ENCODE peak calls at places on chromosomes 13 and 19, in six cellular contexts. L is fibroblast of lung, X is body of pancreas, Q is mammary epithelial cell, Z is pancreas, H is adrenal gland. G is an unnamed sample. For H3K4me1, the result is how much of the 10 kb centered on the place peaks cover.

GRCh38 chr13:37129867-37130266 is 24.4 kb upstream of the CSNK1A1L start:
- DNase-seq in L (peak), X (no peak), Q (no peak), Z (no peak), H (no peak), G (no peak)

GRCh38 chr13:35675651-35676050 is 199.2 kb upstream of the MAB21L1 start:
- DNase-seq in L (no peak), X (no peak), Q (no peak), Z (no peak), H (no peak), G (no peak)

GRCh38 chr13:113897161-113897560 is 33.3 kb upstream of the GAS6 start:
- DNase-seq in L (peak), X (no peak), Q (peak), Z (no peak), H (peak), G (no peak)

GRCh38 chr19:11421607-11422098 is 2.5 kb upstream of the RGL3 start:
- DNase-seq in L (no peak), X (peak), Q (no peak), Z (peak), H (peak), G (no peak)

GRCh38 chr13:66076417-66076816 is 1153.7 kb downstream of the PCDH9 start:
- DNase-seq in L (peak), X (no peak), Q (no peak), Z (no peak), H (no peak), G (no peak)

GRCh38 chr19:40596608-40597328 is 4.4 kb upstream of the LTBP4 start:
- DNase-seq in L (peak), X (peak), Q (no peak), Z (peak), H (peak), G (no peak)

GRCh38 chr13:97254809-97255208 is 32.7 kb downstream of the MBNL2 start:
- DNase-seq in L (no peak), X (no peak), Q (peak), Z (no peak), H (no peak), G (no peak)

GRCh38 chr13:100892981-100893380 is 218.4 kb upstream of the TMTC4 start:
- DNase-seq in L (no peak), X (no peak), Q (no peak), Z (no peak), H (no peak), G (no peak)

GRCh38 chr19:2590630-2591399 is 111.7 kb downstream of the GNG7 start:
- DNase-seq in L (no peak), X (no peak), Q (no peak), Z (peak), H (no peak), G (no peak)

GRCh38 chr19:6822311-6822670 is 49.8 kb downstream of the VAV1 start:
- DNase-seq in L (no peak), X (no peak), Q (no peak), Z (no peak), H (no peak), G (no peak)

GRCh38 chr19:30556230-30556711 is 184.1 kb downstream of the ZNF536 start:
- DNase-seq in L (no peak), X (no peak), Q (no peak), Z (no peak), H (no peak), G (no peak)

GRCh38 chr19:14393303-14393702 is 12.1 kb downstream of the ADGRE5 start:
- DNase-seq in L (no peak), X (no peak), Q (no peak), Z (no peak), H (no peak), G (no peak)

GRCh38 chr13:97367016-97367415 is 67.0 kb upstream of the RAP2A start:
- DNase-seq in L (peak), X (no peak), Q (no peak), Z (no peak), H (no peak), G (no peak)

GRCh38 chr13:41019027-41019487 is at the start of gene ELF1:
- DNase-seq in L (peak), X (peak), Q (peak), Z (peak), H (peak), G (peak)

GRCh38 chr19:310141-310651 is 19.0 kb upstream of the PLPP2 start:
- DNase-seq in L (no peak), X (no peak), Q (no peak), Z (no peak), H (no peak), G (no peak)

GRCh38 chr13:32881074-32881791 is 135.0 kb upstream of the KL start:
- DNase-seq in L (peak), X (no peak), Q (peak), Z (no peak), H (no peak), G (peak)

GRCh38 chr19:813359-814107 is 8.2 kb downstream of the PLPPR3 start:
- DNase-seq in L (no peak), X (no peak), Q (no peak), Z (peak), H (no peak), G (no peak)

GRCh38 chr13:23985846-23986245 is 88.5 kb upstream of the C1QTNF9B start:
- DNase-seq in L (no peak), X (no peak), Q (no peak), Z (no peak), H (no peak), G (no peak)

GRCh38 chr13:30394798-30395191 is 27.5 kb upstream of the UBE2L5 start:
- DNase-seq in L (peak), X (no peak), Q (peak), Z (no peak), H (no peak), G (no peak)

GRCh38 chr13:80604094-80604493 is 263.2 kb upstream of the SPRY2 start:
- DNase-seq in L (no peak), X (no peak), Q (no peak), Z (no peak), H (no peak), G (no peak)

GRCh38 chr13:89066868-89067466 is 1395.8 kb downstream of the SLITRK5 start:
- DNase-seq in L (peak), X (peak), Q (peak), Z (no peak), H (peak), G (peak)

GRCh38 chr19:51327066-51327985 is 14.6 kb downstream of the VSIG10L start:
- DNase-seq in L (peak), X (no peak), Q (peak), Z (peak), H (peak), G (no peak)

GRCh38 chr19:3849092-3849491 is 19.7 kb downstream of the ZFR2 start:
- DNase-seq in L (no peak), X (no peak), Q (peak), Z (no peak), H (no peak), G (no peak)

GRCh38 chr13:28640861-28641599 is 17.9 kb upstream of the POMP start:
- DNase-seq in L (no peak), X (no peak), Q (no peak), Z (no peak), H (no peak), G (no peak)

GRCh38 chr19:9808855-9809646 is 9.8 kb downstream of the FBXL12 start:
- DNase-seq in L (no peak), X (no peak), Q (no peak), Z (no peak), H (no peak), G (no peak)

GRCh38 chr19:21603431-21604153 is 98.2 kb downstream of the ZNF429 start:
- DNase-seq in L (no peak), X (no peak), Q (peak), Z (no peak), H (no peak), G (no peak)

GRCh38 chr19:27774827-27775226 is 1438.1 kb downstream of the UQCRFS1 start:
- DNase-seq in L (no peak), X (no peak), Q (no peak), Z (no peak), H (peak), G (no peak)

GRCh38 chr13:20461481-20461859 is 64.2 kb downstream of the CRYL1 start:
- DNase-seq in L (no peak), X (no peak), Q (peak), Z (no peak), H (no peak), G (no peak)

GRCh38 chr19:34961775-34962174 is 2.3 kb downstream of the ZNF792 start:
- DNase-seq in L (no peak), X (no peak), Q (no peak), Z (peak), H (no peak), G (no peak)

GRCh38 chr13:52738719-52739467 is 727 bp downstream of the CNMD start:
- DNase-seq in L (no peak), X (no peak), Q (no peak), Z (no peak), H (no peak), G (no peak)

GRCh38 chr13:35496761-35497386 is 20.4 kb upstream of the MAB21L1 start:
- DNase-seq in L (peak), X (no peak), Q (no peak), Z (no peak), H (no peak), G (no peak)

GRCh38 chr13:85828094-85828684 is 29.0 kb upstream of the SLITRK6 start:
- DNase-seq in L (peak), X (no peak), Q (no peak), Z (no peak), H (no peak), G (no peak)

GRCh38 chr19:49641688-49642487 is at the start of gene SCAF1:
- DNase-seq in L (peak), X (peak), Q (peak), Z (peak), H (peak), G (peak)
- H3K4me1 ChIP-seq in L (under half), X (half or more), Q (under half), Z (under half), H (under half), G (under half)

GRCh38 chr19:38661166-38661565 is 13.7 kb downstream of the ACTN4 start:
- DNase-seq in L (no peak), X (no peak), Q (no peak), Z (no peak), H (no peak), G (no peak)
- H3K4me1 ChIP-seq in L (half or more), X (half or more), Q (half or more), Z (half or more), H (half or more), G (under half)

DNA sequence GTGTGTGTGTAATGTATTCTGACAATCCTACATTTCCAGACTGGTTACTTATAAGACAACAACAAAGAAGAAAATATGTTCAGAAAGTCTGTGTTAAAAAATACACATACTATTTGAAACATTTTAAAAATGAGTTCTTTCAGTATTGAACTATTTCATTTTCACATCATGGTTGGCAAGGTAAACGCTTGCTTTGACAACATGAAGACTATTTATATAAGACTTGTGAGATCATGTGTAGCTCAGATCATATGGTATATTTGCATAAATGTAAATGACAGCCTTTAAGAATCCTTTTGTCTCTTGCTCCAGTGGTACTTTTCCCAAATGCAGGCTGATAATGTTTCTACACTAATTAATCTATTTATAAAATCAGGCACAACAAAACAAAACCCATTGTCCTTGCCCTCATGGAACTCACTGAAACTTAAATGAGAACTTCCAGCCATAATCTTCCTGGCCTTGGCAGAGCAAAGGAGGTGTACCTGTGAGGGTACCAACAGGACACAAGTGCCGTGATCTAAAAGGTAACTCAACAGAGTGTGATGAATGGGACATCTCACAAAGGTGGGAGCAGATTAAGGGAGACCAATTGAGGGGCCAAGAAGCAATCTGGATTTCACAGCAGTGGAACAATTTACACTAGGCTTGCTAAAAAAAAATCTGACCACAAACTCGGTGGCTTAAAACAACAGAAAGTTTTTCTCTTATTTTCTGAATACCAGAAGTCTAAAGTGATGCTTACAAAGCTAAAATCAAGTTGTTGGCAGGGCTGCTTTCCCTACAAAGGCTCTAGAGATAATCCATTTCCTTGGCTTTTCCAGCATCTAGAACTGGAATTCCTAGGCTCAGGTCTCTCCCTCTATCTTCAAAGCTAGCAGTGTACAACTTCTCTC is 348.9 kb downstream of the TBC1D4 start:
- DNase-seq in L (no peak), X (no peak), Q (peak), Z (no peak), H (no peak), G (no peak)
- H3K4me1 ChIP-seq in L (under half), X (under half), Q (under half), Z (under half), H (under half), G (under half)

DNA sequence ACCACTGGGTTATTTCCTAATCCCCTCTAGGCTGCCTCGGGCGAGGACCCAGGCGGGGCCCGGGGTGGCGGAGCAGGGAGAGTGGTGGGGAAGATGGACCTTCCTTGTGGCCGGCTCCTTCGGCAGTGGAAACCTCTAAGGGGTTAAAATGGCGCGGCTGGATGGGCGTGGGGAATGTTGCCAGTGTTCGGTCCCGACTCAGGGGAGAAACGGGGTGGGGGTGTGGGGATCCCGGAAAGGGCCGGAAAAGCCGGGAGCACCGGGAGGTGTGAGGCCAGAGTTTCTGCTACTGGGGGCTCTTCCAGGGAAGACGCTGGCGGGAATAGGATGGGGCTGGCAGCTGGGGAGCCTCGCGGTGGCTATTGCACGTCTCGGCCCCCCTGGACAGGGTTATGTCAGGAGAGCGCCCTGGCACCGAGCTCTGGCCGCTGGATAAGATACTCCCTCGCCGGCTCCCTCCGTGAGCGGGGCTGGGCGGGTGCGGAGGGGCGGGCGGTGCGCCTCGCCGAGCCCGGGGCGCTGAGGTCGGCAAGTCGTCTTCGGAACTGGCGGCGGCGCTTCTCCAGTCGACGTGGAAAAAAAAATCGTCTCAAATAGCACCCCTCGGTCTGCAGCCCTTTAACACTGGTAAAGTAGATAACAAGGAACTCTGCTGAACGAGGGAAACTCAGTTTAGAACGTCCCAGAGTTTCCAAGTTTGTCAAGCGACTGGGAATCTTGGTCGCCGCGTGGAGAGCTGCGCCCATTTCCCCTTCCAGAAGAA is 114.9 kb downstream of the KCNRG start:
- DNase-seq in L (peak), X (no peak), Q (no peak), Z (no peak), H (peak), G (no peak)
- H3K4me1 ChIP-seq in L (under half), X (under half), Q (under half), Z (under half), H (under half), G (under half)

GRCh38 chr19:46951236-46951986 is 68.2 kb upstream of the NPAS1 start:
- DNase-seq in L (peak), X (no peak), Q (peak), Z (no peak), H (no peak), G (peak)

GRCh38 chr19:46954502-46955004 is 65.1 kb upstream of the NPAS1 start:
- DNase-seq in L (no peak), X (no peak), Q (no peak), Z (no peak), H (no peak), G (no peak)

GRCh38 chr19:46953955-46954501 is 65.6 kb upstream of the NPAS1 start:
- DNase-seq in L (no peak), X (no peak), Q (no peak), Z (no peak), H (no peak), G (no peak)

GRCh38 chr19:46950526-46951235 is 69.0 kb upstream of the NPAS1 start:
- DNase-seq in L (no peak), X (no peak), Q (peak), Z (no peak), H (no peak), G (no peak)

DNA sequence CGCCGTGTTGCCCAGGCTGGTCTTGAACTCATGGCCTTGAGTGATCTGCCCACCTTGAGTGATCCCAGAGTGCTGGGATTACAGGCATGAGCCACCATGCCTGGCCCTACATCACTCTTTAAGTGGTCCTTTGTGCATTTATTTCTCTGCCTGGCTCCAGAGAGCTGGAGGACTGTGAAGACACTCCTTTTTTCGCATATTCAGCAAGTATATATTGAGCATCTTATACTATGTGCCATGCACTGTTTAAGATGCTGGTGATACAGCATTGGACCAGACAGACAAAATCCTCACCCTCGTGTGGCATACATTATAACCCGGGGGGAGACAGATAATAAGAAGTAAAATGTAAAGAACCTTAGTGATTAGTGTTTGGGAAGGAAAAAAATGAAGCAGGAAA is 66.8 kb upstream of the NPAS1 start:
- DNase-seq in L (no peak), X (no peak), Q (no peak), Z (no peak), H (no peak), G (no peak)
- H3K4me1 ChIP-seq in L (under half), X (under half), Q (under half), Z (under half), H (under half), G (under half)

GRCh38 chr19:4896372-4896771 is 6.3 kb downstream of the ARRDC5 start:
- DNase-seq in L (peak), X (peak), Q (peak), Z (no peak), H (peak), G (no peak)
- H3K4me1 ChIP-seq in L (under half), X (under half), Q (under half), Z (under half), H (under half), G (under half)

GRCh38 chr19:16369306-16369663 is 44.7 kb downstream of the KLF2 start:
- DNase-seq in L (no peak), X (no peak), Q (no peak), Z (no peak), H (no peak), G (no peak)

GRCh38 chr19:16371540-16371986 is 46.9 kb downstream of the KLF2 start:
- DNase-seq in L (no peak), X (no peak), Q (no peak), Z (no peak), H (peak), G (no peak)

GRCh38 chr19:16368385-16369305 is 44.0 kb downstream of the KLF2 start:
- DNase-seq in L (no peak), X (no peak), Q (no peak), Z (no peak), H (no peak), G (no peak)

GRCh38 chr19:16370671-16371391 is 46.2 kb downstream of the KLF2 start:
- DNase-seq in L (no peak), X (no peak), Q (no peak), Z (no peak), H (no peak), G (no peak)

GRCh38 chr19:16369664-16370576 is 45.3 kb downstream of the KLF2 start:
- DNase-seq in L (no peak), X (no peak), Q (no peak), Z (no peak), H (no peak), G (no peak)
- H3K4me1 ChIP-seq in L (under half), X (under half), Q (under half), Z (under half), H (under half), G (under half)

DNA sequence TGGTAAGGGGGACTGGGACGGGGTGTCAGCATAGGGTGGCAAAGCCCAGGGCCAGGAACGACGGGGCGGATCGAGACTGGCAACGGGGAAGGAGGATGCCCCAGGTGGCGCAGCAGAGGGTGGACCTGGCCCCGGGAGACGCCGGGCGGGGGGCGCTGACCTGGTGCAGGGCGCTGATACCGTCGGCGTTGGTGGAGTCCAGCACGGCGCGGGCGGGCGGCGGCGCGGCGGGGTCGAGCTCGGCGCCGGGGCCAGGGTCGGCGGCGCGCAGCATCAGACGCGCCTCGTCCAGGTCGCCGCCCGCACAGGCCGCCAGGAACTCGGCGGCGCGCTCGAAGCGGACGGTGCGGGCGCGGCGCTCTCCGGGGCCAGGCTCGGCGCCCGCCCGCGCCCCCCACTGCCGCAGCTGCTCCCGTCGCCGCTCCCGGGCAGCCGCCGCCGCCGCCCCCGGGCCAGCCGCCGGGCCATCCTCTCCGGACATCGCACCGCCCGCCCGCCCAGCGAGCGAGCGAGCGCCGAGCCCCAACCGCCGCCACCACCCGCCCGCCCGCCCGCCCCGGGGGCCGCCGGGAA is 288 bp downstream of the PPP1R12C start:
- DNase-seq in L (no peak), X (peak), Q (no peak), Z (peak), H (peak), G (no peak)
- H3K4me1 ChIP-seq in L (under half), X (under half), Q (under half), Z (under half), H (under half), G (under half)